ENCODE peak calls at places on chromosomes 5 and 9, in six cellular contexts. W is suprapubic skin, Q is transverse colon, D is colonic mucosa, G is activated B cell treated with CpG ODN at 0.5 μM for 24 hours, U is progenitor cell of endocrine pancreas. Y is an unnamed sample.

GRCh38 chr5:156326718-156327259 is at the start of gene SGCD:
- DNase-seq in U (no peak), Q (peak), G (no peak), W (peak), D (peak), Y (no peak)

GRCh38 chr9:101445353-101446029 is 9.9 kb upstream of the ALDOB start:
- DNase-seq in D (no peak), G (no peak), Q (no peak), W (no peak), U (no peak), Y (no peak)

GRCh38 chr5:67082941-67083340 is 113.7 kb downstream of the CD180 start:
- DNase-seq in G (no peak), Q (no peak), U (no peak), D (no peak), W (no peak), Y (no peak)

GRCh38 chr5:57416246-57416996 is 66.2 kb downstream of the ACTBL2 start:
- DNase-seq in Q (no peak), G (no peak), U (no peak), D (no peak), W (no peak), Y (no peak)

GRCh38 chr5:60066502-60066901 is 173.0 kb upstream of the PDE4D start:
- DNase-seq in G (no peak), D (no peak), Q (no peak), U (no peak), W (no peak), Y (no peak)

GRCh38 chr5:83219495-83219894 is 142.1 kb downstream of the XRCC4 start:
- DNase-seq in G (no peak), D (no peak), W (no peak), U (no peak), Q (no peak), Y (no peak)

GRCh38 chr5:175102717-175103116 is 341.3 kb downstream of the DRD1 start:
- DNase-seq in W (no peak), U (no peak), G (no peak), D (no peak), Q (no peak), Y (no peak)

GRCh38 chr5:155633338-155633957 is 619.9 kb downstream of the KIF4B start:
- DNase-seq in W (no peak), U (no peak), Q (no peak), D (no peak), G (no peak), Y (no peak)

GRCh38 chr5:129244478-129244877 is 149.9 kb downstream of the ISOC1 start:
- DNase-seq in Q (no peak), W (no peak), D (no peak), G (no peak), U (no peak), Y (no peak)

GRCh38 chr9:136539427-136540412 is 6.1 kb downstream of the NOTCH1 start:
- DNase-seq in G (peak), Q (peak), D (peak), W (peak), U (no peak), Y (no peak)

GRCh38 chr5:116068028-116068632 is 16.7 kb upstream of the COMMD10 start:
- DNase-seq in U (no peak), D (peak), W (no peak), Q (no peak), G (no peak), Y (no peak)

GRCh38 chr5:133842846-133843725 is 125.3 kb downstream of the C5orf15 start:
- DNase-seq in D (no peak), W (peak), G (no peak), U (no peak), Q (no peak), Y (no peak)

GRCh38 chr9:134545213-134546211 is 96.1 kb upstream of the COL5A1 start:
- DNase-seq in Q (no peak), W (no peak), G (no peak), D (no peak), U (no peak), Y (peak)

GRCh38 chr5:94705427-94705826 is 87.0 kb downstream of the SLF1 start:
- DNase-seq in U (no peak), G (no peak), D (no peak), W (no peak), Q (no peak), Y (no peak)

GRCh38 chr5:169577966-169578365 is 5.6 kb upstream of the SPDL1 start:
- DNase-seq in W (no peak), G (no peak), D (no peak), Q (no peak), U (no peak), Y (no peak)

GRCh38 chr9:110691002-110691549 is 22.5 kb downstream of the MUSK start:
- DNase-seq in W (no peak), U (no peak), Q (no peak), D (no peak), G (no peak), Y (no peak)

GRCh38 chr5:126753227-126753626 is 23.7 kb upstream of the LMNB1 start:
- DNase-seq in D (no peak), U (no peak), W (no peak), Q (no peak), G (no peak), Y (no peak)

GRCh38 chr5:88944751-88945507 is 61.9 kb upstream of the MEF2C start:
- DNase-seq in Q (no peak), G (no peak), W (no peak), U (no peak), D (no peak), Y (no peak)

GRCh38 chr9:87070331-87070730 is 123.0 kb upstream of the GAS1 start:
- DNase-seq in D (no peak), G (no peak), U (no peak), Q (no peak), W (no peak), Y (no peak)

GRCh38 chr5:98110270-98110669 is 663.2 kb upstream of the RGMB start:
- DNase-seq in U (no peak), Q (no peak), G (no peak), D (no peak), W (no peak), Y (no peak)

GRCh38 chr5:71884926-71885325 is 165.9 kb downstream of the CARTPT start:
- DNase-seq in G (no peak), U (no peak), Q (no peak), D (no peak), W (no peak), Y (no peak)

GRCh38 chr5:106189121-106189809 is 1481.5 kb downstream of the EFNA5 start:
- DNase-seq in U (no peak), W (no peak), Q (no peak), D (no peak), G (no peak), Y (no peak)

GRCh38 chr5:159324097-159324760 is 6.1 kb downstream of the IL12B start:
- DNase-seq in W (no peak), G (no peak), U (no peak), Q (no peak), D (no peak), Y (no peak)

GRCh38 chr5:174834081-174834480 is 109.7 kb downstream of the MSX2 start:
- DNase-seq in D (no peak), W (no peak), U (no peak), G (no peak), Q (no peak), Y (no peak)

GRCh38 chr9:4742246-4742645 is 1.2 kb upstream of the AK3 start:
- DNase-seq in D (no peak), G (no peak), W (no peak), U (no peak), Q (no peak), Y (no peak)

GRCh38 chr5:139514486-139514856 is 31.9 kb upstream of the STING1 start:
- DNase-seq in W (no peak), U (no peak), Q (no peak), D (no peak), G (no peak), Y (no peak)

GRCh38 chr5:36624277-36624676 is 17.9 kb downstream of the SLC1A3 start:
- DNase-seq in G (no peak), Q (no peak), W (no peak), D (no peak), U (no peak), Y (no peak)

GRCh38 chr9:80650964-80651555 is 1038.3 kb downstream of the TLE1 start:
- DNase-seq in U (no peak), Q (no peak), D (no peak), G (no peak), W (no peak), Y (no peak)

GRCh38 chr9:133812077-133812868 is 74.1 kb upstream of the SARDH start:
- DNase-seq in U (no peak), W (no peak), G (no peak), D (no peak), Q (no peak), Y (no peak)

GRCh38 chr9:77978086-77978781 is 53.4 kb downstream of the GNAQ start:
- DNase-seq in Q (no peak), U (no peak), D (no peak), W (no peak), G (no peak), Y (no peak)

GRCh38 chr9:4497855-4498254 is 7.6 kb downstream of the SLC1A1 start:
- DNase-seq in U (no peak), W (no peak), Q (no peak), D (no peak), G (no peak), Y (no peak)

GRCh38 chr9:87292449-87293191 is 205.0 kb upstream of the DAPK1 start:
- DNase-seq in U (no peak), Q (no peak), W (no peak), G (no peak), D (no peak), Y (no peak)

GRCh38 chr5:136062563-136063274 is 33.9 kb downstream of the TGFBI start:
- DNase-seq in G (no peak), D (no peak), Q (no peak), W (no peak), U (no peak), Y (no peak)
- TF ChIP-seq CTCF in G (no peak), D (peak), Q (peak), W (peak), U (peak), Y (peak)

DNA sequence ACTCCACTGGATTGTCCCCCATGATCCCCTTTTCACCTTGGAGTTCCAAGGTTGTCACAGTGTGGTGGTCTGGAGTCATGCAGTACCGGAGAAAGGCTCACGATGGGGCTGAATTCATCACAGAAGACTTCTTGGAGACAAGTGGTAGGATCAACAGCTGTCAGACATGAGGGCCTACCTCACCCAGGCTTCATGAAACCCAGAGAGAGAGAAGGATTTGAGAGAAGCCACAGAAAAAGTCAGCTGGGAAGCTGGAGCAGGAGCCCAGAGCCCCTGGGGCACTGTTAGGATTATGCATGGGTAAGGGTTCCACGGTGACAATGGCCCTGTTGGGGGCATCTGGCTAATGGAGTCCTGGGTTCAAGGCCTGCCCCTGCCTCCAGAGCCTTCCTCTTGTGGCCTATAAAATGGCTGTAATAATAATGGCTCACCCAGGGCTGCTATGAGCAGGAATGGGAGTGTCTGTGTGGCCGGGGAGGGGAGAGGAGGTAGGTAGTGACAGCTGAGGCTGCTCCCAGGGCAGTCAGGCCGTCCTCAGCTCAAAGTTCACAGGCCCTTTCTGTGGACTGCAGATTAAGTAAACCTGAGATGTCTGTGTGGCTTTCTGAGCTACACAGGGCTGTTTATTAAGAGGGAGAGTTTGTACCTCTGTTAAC is 910 bp downstream of the TRIM14 start:
- DNase-seq in Q (peak), G (no peak), U (no peak), D (peak), W (no peak), Y (peak)
- TF ChIP-seq CTCF in Q (no peak), G (no peak), U (no peak), D (no peak), W (peak), Y (peak)

GRCh38 chr5:148912714-148913398 is 86.4 kb downstream of the ADRB2 start:
- DNase-seq in D (no peak), Q (no peak), W (peak), G (no peak), U (no peak), Y (no peak)
- TF ChIP-seq CTCF in D (peak), Q (no peak), W (peak), G (no peak), U (peak), Y (peak)

GRCh38 chr9:127924736-127925444 is 5.7 kb downstream of the PIP5KL1 start:
- DNase-seq in W (no peak), U (no peak), D (no peak), Q (no peak), G (no peak), Y (no peak)
- TF ChIP-seq CTCF in W (no peak), U (no peak), D (no peak), Q (no peak), G (no peak), Y (no peak)

DNA sequence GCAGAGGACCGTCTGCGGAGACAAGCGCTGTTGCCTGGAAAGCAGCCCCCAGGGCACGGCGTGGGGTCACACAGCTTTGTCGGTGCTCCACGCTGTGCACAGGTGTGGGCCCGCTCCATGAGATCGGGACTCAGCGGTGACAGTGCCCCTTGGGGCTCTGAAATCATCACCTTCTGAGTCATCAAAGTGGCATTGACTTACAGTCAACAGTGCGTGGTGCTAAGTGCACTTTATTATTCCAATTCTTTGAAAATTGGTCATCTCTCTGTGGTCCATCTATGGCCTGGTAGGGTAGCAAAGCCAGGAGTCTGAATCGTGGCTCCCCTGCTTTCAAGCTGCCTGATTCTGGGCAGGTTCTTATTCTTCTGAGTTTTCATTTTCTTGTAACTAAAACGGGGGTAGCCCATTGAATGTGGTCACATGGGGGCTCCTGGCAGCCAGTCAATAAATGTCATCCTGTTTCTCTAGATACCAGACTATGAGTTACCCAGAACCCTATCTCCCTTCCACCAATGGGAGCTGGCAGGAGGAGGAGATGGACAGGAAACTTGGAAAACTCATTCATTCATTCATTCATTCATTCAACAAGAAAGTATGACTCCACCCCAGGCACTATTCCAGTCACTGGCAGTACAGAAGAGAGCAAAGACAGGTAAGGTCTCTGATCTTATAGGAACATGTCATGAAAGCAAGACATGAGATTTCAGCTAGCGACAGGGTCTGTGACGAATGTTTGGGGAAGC is 20.3 kb upstream of the UNC5A start:
- DNase-seq in W (no peak), Q (no peak), U (no peak), D (no peak), G (no peak), Y (no peak)
- TF ChIP-seq CTCF in W (no peak), Q (no peak), U (no peak), D (no peak), G (no peak), Y (no peak)

GRCh38 chr9:129612123-129612522 is 8.8 kb downstream of the C9orf50 start:
- DNase-seq in G (no peak), D (no peak), W (no peak), U (no peak), Q (no peak), Y (no peak)

GRCh38 chr9:129614932-129615331 is 6.0 kb downstream of the C9orf50 start:
- DNase-seq in Q (no peak), G (no peak), U (no peak), W (no peak), D (no peak), Y (no peak)

GRCh38 chr9:129615407-129616285 is 5.3 kb downstream of the C9orf50 start:
- DNase-seq in Q (no peak), W (no peak), U (no peak), D (no peak), G (no peak), Y (no peak)

GRCh38 chr9:129612815-129613519 is 7.9 kb downstream of the C9orf50 start:
- DNase-seq in Q (no peak), W (no peak), G (no peak), D (no peak), U (no peak), Y (no peak)

DNA sequence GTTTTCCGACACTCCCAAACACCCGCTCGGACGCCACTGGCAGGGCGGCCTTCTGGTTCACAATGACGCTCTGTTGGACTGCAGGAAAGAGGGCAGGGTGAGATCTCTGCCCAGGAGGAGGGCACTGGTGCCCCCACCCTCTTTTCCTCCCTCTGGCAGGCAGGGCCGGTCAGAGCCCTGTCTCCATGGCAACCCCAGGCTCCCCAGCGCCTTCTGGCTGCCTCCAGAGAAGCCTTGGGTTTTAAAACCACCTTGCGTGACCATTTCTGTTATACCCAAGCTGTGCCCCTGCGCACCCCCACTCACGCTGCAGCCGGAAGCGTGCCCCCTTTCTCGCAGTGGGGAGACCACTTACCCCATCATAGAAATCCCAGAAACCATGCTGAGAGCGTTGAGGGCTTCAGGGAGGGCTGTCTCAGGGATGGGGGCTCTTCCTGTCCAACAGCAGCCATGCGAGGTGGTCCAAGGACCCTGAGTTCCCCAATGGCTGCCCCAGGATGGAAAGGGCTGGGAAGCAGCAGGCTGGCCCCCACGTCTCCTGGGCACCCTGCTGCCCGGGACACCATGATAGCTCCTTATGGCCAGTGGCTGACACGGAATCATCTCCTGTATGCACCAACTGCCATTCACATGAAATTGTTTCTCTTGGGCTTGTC is 7.3 kb downstream of the C9orf50 start:
- DNase-seq in D (no peak), Q (no peak), G (no peak), W (no peak), U (no peak), Y (no peak)
- TF ChIP-seq CTCF in D (no peak), Q (no peak), G (no peak), W (no peak), U (no peak), Y (no peak)

DNA sequence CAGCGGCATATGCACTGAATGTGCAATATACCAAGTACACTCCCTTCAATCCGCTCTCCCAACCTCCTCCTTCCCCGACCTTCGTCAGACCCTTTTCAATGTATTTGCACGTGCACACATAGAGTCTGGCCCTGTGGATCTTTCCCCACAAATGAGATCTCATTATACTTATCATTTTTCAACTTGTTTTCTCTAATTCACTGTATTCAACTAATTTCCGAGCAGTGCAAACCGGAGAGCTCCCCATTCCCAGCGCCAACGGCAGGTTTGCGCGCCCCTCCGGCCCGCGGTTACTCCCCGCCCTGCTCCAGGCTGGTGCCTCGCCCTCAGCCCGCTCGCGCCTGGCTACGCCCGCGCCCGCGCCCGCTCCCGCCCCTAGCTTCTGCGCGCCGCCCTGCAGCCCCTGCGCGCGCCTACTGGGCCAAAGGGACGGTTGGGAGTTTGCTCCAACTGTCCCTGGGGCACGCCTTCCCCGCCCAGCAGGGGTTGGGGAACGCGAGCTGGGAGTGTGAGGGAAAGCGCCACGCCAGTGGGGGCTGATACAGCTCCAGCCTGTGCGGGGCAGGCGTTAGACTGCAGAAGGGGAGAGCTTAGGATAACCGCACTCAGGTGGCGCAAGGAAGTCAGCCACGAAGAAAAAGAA is 3.3 kb upstream of the CDC20B start:
- DNase-seq in D (peak), W (no peak), U (peak), Q (peak), G (peak), Y (no peak)
- TF ChIP-seq CTCF in D (peak), W (peak), U (peak), Q (peak), G (no peak), Y (peak)